ENCODE peak calls at places on chromosomes 13 and 19, in four cellular contexts. Z, V, B and I are unnamed samples.

GRCh38 chr19:13055213-13056051 is 47.2 kb downstream of the LYL1 start:
- DNase-seq in Z (peak; percentile 97), V (peak; percentile 76), B (peak; percentile 86), I (peak; percentile 94)

GRCh38 chr19:50933640-50934039 is 19.2 kb downstream of the KLK5 start:
- DNase-seq in B (no peak), Z (peak; percentile 17), V (no peak), I (no peak)

GRCh38 chr19:1151917-1152601 is 22.0 kb downstream of the SBNO2 start:
- DNase-seq in Z (no peak), V (no peak), B (peak; percentile 74), I (no peak)

GRCh38 chr19:53980553-53981407 is 10.7 kb upstream of the CACNG6 start:
- DNase-seq in B (peak; percentile 32), Z (peak; percentile 70), V (peak; percentile 96), I (no peak)

GRCh38 chr13:102726430-102726829 is 31.6 kb upstream of the METTL21C start:
- DNase-seq in Z (no peak), V (no peak), B (no peak), I (no peak)

GRCh38 chr13:106349080-106349841 is 186.2 kb downstream of the EFNB2 start:
- DNase-seq in V (peak; percentile 79), B (no peak), Z (peak; percentile 71), I (no peak)

GRCh38 chr19:2251577-2252480 is 2.7 kb downstream of the AMH start:
- DNase-seq in B (no peak), V (no peak), Z (peak; percentile 25), I (no peak)

GRCh38 chr13:91296011-91296410 is 51.5 kb upstream of the MIR17HG start:
- DNase-seq in B (no peak), V (no peak), Z (no peak), I (no peak)

GRCh38 chr19:16461630-16462051 is 10.1 kb downstream of the EPS15L1 start:
- DNase-seq in B (peak; percentile 78), V (no peak), Z (no peak), I (no peak)

GRCh38 chr19:38877781-38878574 is at the start of gene RINL:
- DNase-seq in V (no peak), Z (no peak), B (no peak), I (no peak)

GRCh38 chr13:45850020-45850613 is 1.4 kb downstream of the SIAH3 start:
- DNase-seq in B (no peak), V (peak; percentile 42), Z (no peak), I (no peak)

GRCh38 chr19:6260912-6261636 is 18.7 kb downstream of the MLLT1 start:
- DNase-seq in V (peak; percentile 66), B (no peak), Z (no peak), I (no peak)

GRCh38 chr13:112067121-112067741 is at the start of gene SOX1:
- DNase-seq in B (no peak), V (peak; percentile 69), Z (peak; percentile 19), I (no peak)

GRCh38 chr19:31149306-31149975 is 199.8 kb downstream of the TSHZ3 start:
- DNase-seq in V (no peak), Z (no peak), B (no peak), I (no peak)

GRCh38 chr19:43471091-43471490 is 5.7 kb upstream of the LYPD3 start:
- DNase-seq in Z (no peak), V (no peak), B (no peak), I (no peak)

GRCh38 chr19:34959021-34959420 is 5.0 kb downstream of the ZNF792 start:
- DNase-seq in Z (no peak), B (no peak), V (no peak), I (no peak)

GRCh38 chr13:59533561-59534337 is 630.0 kb downstream of the DIAPH3 start:
- DNase-seq in V (no peak), Z (peak; percentile 75), B (no peak), I (no peak)

GRCh38 chr19:4609878-4610511 is 29.3 kb upstream of the TNFAIP8L1 start:
- DNase-seq in V (no peak), Z (no peak), B (no peak), I (no peak)

GRCh38 chr19:11422163-11423068 is 3.3 kb upstream of the RGL3 start:
- DNase-seq in B (peak; percentile 70), V (peak; percentile 96), Z (peak; percentile 17), I (peak; percentile 86)

GRCh38 chr13:86830046-86830445 is 841.1 kb upstream of the SLITRK5 start:
- DNase-seq in B (no peak), V (no peak), Z (no peak), I (no peak)

GRCh38 chr19:934865-935422 is 9.1 kb downstream of the ARID3A start:
- DNase-seq in V (no peak), Z (peak; percentile 74), B (peak; percentile 89), I (peak; percentile 94)

GRCh38 chr19:13047374-13047773 is 52.1 kb downstream of the NFIX start:
- DNase-seq in B (no peak), Z (no peak), V (no peak), I (no peak)

GRCh38 chr19:55685776-55686175 is 10.8 kb downstream of the EPN1 start:
- DNase-seq in B (no peak), V (no peak), Z (no peak), I (no peak)

GRCh38 chr19:55688422-55689218 is 13.6 kb downstream of the EPN1 start:
- DNase-seq in Z (no peak), V (no peak), B (no peak), I (peak; percentile 50)

GRCh38 chr19:55689366-55690108 is 14.5 kb downstream of the EPN1 start:
- DNase-seq in B (no peak), Z (no peak), V (no peak), I (peak; percentile 56)

GRCh38 chr19:55686311-55687050 is 11.5 kb downstream of the EPN1 start:
- DNase-seq in B (no peak), Z (no peak), V (no peak), I (no peak)

DNA sequence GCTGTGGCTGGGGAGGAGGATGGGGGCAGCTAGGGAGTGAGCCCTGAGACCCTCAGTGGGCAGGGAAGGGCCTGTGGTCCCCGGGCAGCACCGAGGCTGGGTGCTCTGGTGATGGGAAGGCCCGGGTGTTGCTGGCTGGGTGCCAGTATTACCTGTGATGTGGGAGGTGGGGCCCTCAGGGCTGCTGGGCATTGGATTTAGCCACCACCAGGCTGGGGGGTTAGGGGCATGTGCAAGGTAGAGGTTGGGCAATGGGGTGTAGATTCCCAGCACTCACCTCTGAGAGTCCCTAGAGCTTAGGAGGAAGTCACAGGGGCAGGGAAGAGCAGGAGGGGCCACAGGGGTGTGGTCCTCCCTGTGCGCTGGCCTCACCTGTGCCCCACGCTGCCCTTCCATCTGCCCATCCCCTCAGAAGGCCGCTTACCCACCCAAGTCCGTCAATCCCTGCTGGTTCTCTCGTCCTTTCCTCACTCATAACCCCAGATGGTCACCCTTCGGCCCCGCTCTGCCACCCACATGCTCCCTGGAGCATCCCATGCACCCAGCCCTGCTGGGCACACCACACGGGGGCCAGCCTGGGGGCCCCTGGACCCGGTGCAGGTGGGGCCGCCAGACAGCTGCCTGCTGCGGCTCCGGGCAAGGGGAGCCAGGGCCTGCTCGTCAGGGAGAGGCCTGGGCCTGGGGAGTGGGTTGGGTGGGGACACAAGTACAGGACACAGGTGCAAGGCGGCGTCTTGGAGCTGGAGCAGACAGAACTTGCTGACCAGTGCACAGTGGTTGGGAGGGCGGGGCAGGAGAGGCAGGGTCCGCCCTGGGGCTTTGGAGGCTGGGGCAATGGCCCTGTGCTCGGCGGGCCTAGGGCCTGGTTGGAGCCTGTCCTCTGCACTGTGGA is 12.5 kb downstream of the EPN1 start:
- DNase-seq in B (no peak), V (no peak), Z (no peak), I (no peak)
- H3K27ac ChIP-seq in B (no peak overlapping the region), V (no peak overlapping the region), Z (no peak overlapping the region), I (no peak overlapping the region)

GRCh38 chr13:27482996-27483395 is 32.6 kb upstream of the MTIF3 start:
- DNase-seq in B (no peak), V (no peak), Z (no peak), I (no peak)

GRCh38 chr13:27476943-27477681 is 26.7 kb upstream of the MTIF3 start:
- DNase-seq in Z (peak; percentile 5), V (no peak), B (no peak), I (no peak)

GRCh38 chr13:27483421-27483820 is 33.1 kb upstream of the MTIF3 start:
- DNase-seq in B (no peak), V (no peak), Z (no peak), I (no peak)

GRCh38 chr13:27481766-27482165 is 31.4 kb upstream of the MTIF3 start:
- DNase-seq in V (peak; percentile 84), Z (no peak), B (peak; percentile 22), I (no peak)
- H3K27ac ChIP-seq in V (no peak overlapping the region), Z (no peak overlapping the region), B (no peak overlapping the region), I (no peak overlapping the region)

GRCh38 chr13:73952683-73953082 is 181.5 kb downstream of the KLF12 start:
- DNase-seq in B (no peak), V (no peak), Z (peak; percentile 69), I (no peak)
- H3K27ac ChIP-seq in B (no peak overlapping the region), V (no peak overlapping the region), Z (no peak overlapping the region), I (no peak overlapping the region)

GRCh38 chr19:29076161-29076560 is 136.8 kb downstream of the UQCRFS1 start:
- DNase-seq in Z (no peak), V (no peak), B (no peak), I (no peak)
- H3K27ac ChIP-seq in Z (no peak overlapping the region), V (no peak overlapping the region), B (no peak overlapping the region), I (no peak overlapping the region)

GRCh38 chr13:28145049-28145448 is 6.7 kb downstream of the PAN3 start:
- DNase-seq in Z (no peak), B (no peak), V (no peak), I (no peak)

DNA sequence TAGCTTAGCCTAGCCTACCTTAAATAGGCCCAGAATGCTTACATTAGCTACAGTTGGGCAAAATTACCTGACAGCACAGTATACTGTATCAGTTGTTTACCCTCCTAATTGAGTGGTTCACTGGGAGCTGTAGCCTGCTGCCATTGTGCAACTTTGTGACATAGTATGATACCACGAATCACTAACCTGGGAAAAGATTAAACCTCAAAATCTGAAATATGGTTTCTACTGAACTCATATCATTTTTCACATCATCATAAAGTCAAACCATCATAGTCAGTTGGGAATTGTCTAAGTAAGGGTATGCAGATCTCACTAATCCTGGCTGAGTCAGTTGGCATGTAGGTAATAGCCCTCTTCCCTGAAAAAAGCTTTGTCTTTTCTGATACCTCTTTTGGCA is 9.1 kb downstream of the PAN3 start:
- DNase-seq in B (no peak), V (no peak), Z (no peak), I (no peak)
- H3K27ac ChIP-seq in B (no peak overlapping the region), V (no peak overlapping the region), Z (no peak overlapping the region), I (no peak overlapping the region)